ENCODE peak calls at places on chromosomes 5 and 9, in ten cellular contexts. G is amygdala; L is cerebellum; B is GM04503; U is IMR-90; W is AG09319; Q is left ventricle myocardium superior; A is amniotic stem cell; F is HL-60; Y is naive thymus-derived CD8-positive, alpha-beta T cell. D is an unnamed sample.

GRCh38 chr9:121650220-121651013 is 1.0 kb upstream of the DAB2IP start:
- DNase-seq in G (no peak), L (no peak), B (no peak), U (peak; percentile 56), W (no peak), Q (peak; percentile 67), A (no peak), F (no peak), Y (no peak), D (no peak)

GRCh38 chr9:131361202-131361833 is 32.6 kb upstream of the PRRC2B start:
- DNase-seq in G (no peak), L (no peak), B (no peak), U (no peak), W (no peak), Q (no peak), A (no peak), F (peak; percentile 28), Y (peak; percentile 46), D (peak; percentile 38)

GRCh38 chr5:181205735-181206401 is 872 bp upstream of the TRIM7 start:
- DNase-seq in G (no peak), L (peak; percentile 41), B (no peak), U (peak; percentile 21), W (no peak), Q (peak; percentile 45), A (no peak), F (no peak), Y (no peak), D (no peak)

GRCh38 chr9:109627042-109627441 is 128.9 kb upstream of the PTPN3 start:
- DNase-seq in G (no peak), L (no peak), B (no peak), U (no peak), W (no peak), Q (peak; percentile 44), A (no peak), F (no peak), Y (no peak), D (no peak)

GRCh38 chr9:92385474-92385873 is 18.9 kb downstream of the OGN start:
- DNase-seq in G (no peak), L (no peak), B (no peak), U (no peak), W (no peak), Q (no peak), A (no peak), F (no peak), Y (no peak), D (no peak)

GRCh38 chr5:140710899-140711552 is 10.8 kb downstream of the ZMAT2 start:
- DNase-seq in G (peak; percentile 49), L (peak; percentile 64), B (peak; percentile 91), U (peak; percentile 97), W (peak; percentile 98), Q (peak; percentile 88), A (peak; percentile 89), F (peak; percentile 76), Y (peak; percentile 78), D (peak; percentile 92)

GRCh38 chr9:116900543-116900942 is 213.4 kb downstream of the TRIM32 start:
- DNase-seq in G (no peak), L (no peak), B (no peak), U (no peak), W (no peak), Q (no peak), A (no peak), F (no peak), Y (no peak), D (no peak)

GRCh38 chr9:79902937-79903600 is 331.3 kb downstream of the TLE4 start:
- DNase-seq in G (no peak), L (no peak), B (no peak), U (no peak), W (no peak), Q (no peak), A (no peak), F (no peak), Y (no peak), D (no peak)

GRCh38 chr5:61677220-61677619 is 345.2 kb downstream of the ZSWIM6 start:
- DNase-seq in G (no peak), L (no peak), B (no peak), U (no peak), W (no peak), Q (no peak), A (no peak), F (no peak), Y (no peak), D (no peak)

GRCh38 chr9:135372501-135373008 is 107.0 kb upstream of the PPP1R26 start:
- DNase-seq in G (no peak), L (no peak), B (no peak), U (no peak), W (no peak), Q (no peak), A (no peak), F (no peak), Y (no peak), D (no peak)

GRCh38 chr9:127561491-127562270 is 50.4 kb upstream of the STXBP1 start:
- DNase-seq in G (no peak), L (no peak), B (peak; percentile 93), U (peak; percentile 99), W (peak; percentile 97), Q (peak; percentile 77), A (peak; percentile 98), F (peak; percentile 89), Y (no peak), D (peak; percentile 88)

GRCh38 chr5:72280655-72281069 is 39.4 kb downstream of the MRPS27 start:
- DNase-seq in G (no peak), L (no peak), B (no peak), U (peak; percentile 66), W (peak; percentile 18), Q (no peak), A (no peak), F (no peak), Y (no peak), D (no peak)

GRCh38 chr9:87868175-87868574 is 14.5 kb upstream of the SPATA31E1 start:
- DNase-seq in G (no peak), L (no peak), B (no peak), U (no peak), W (no peak), Q (no peak), A (no peak), F (no peak), Y (no peak), D (no peak)

GRCh38 chr9:126375386-126375785 is 48.8 kb downstream of the MVB12B start:
- DNase-seq in G (no peak), L (no peak), B (no peak), U (peak; percentile 20), W (no peak), Q (no peak), A (no peak), F (no peak), Y (no peak), D (no peak)

GRCh38 chr5:73853091-73853490 is 227.1 kb downstream of the ARHGEF28 start:
- DNase-seq in G (no peak), L (no peak), B (peak; percentile 38), U (peak; percentile 73), W (peak; percentile 64), Q (no peak), A (peak; percentile 80), F (no peak), Y (no peak), D (no peak)

GRCh38 chr9:32706004-32706749 is 70.7 kb upstream of the TAF1L start:
- DNase-seq in G (no peak), L (no peak), B (no peak), U (peak; percentile 15), W (no peak), Q (no peak), A (no peak), F (no peak), Y (no peak), D (no peak)

GRCh38 chr5:154358410-154359221 is 87.2 kb upstream of the SAP30L start:
- DNase-seq in G (no peak), L (no peak), B (no peak), U (no peak), W (no peak), Q (no peak), A (no peak), F (no peak), Y (no peak), D (no peak)

D was measured in lower lobe of right lung.